ENCODE peak calls at places on chromosomes 12 and 14, in six cellular contexts. L is GM06990, S is heart right ventricle, J is A549, F is DND-41, Q is mucosa of descending colon. G is an unnamed sample.

GRCh38 chr14:39085933-39086332 is 17.1 kb downstream of the SEC23A start:
- DNase-seq in L (no peak), S (no peak), J (no peak), F (no peak), Q (no peak), G (no peak)

GRCh38 chr14:104979758-104980591 is 1.8 kb upstream of the AHNAK2 start:
- DNase-seq in L (no peak), S (peak), J (peak), F (no peak), Q (peak), G (no peak)

GRCh38 chr12:51759175-51759574 is 89.3 kb downstream of the FIGNL2 start:
- DNase-seq in L (no peak), S (no peak), J (no peak), F (no peak), Q (no peak), G (no peak)

GRCh38 chr12:81572411-81572810 is 186.7 kb downstream of the PPFIA2 start:
- DNase-seq in L (no peak), S (no peak), J (no peak), F (no peak), Q (no peak), G (no peak)

GRCh38 chr12:47828967-47829482 is 9.3 kb upstream of the HDAC7 start:
- DNase-seq in L (no peak), S (peak), J (peak), F (no peak), Q (peak), G (no peak)

GRCh38 chr12:56042430-56043203 is 899 bp downstream of the RPS26 start:
- DNase-seq in L (no peak), S (no peak), J (no peak), F (no peak), Q (no peak), G (no peak)

GRCh38 chr12:27434673-27435565 is 11.6 kb upstream of the SMCO2 start:
- DNase-seq in L (peak), S (no peak), J (no peak), F (peak), Q (no peak), G (peak)

GRCh38 chr14:104382361-104383087 is 197.0 kb upstream of the C14orf180 start:
- DNase-seq in L (no peak), S (no peak), J (no peak), F (no peak), Q (peak), G (no peak)

GRCh38 chr14:104215706-104216334 is 77.4 kb downstream of the KIF26A start:
- DNase-seq in L (no peak), S (peak), J (no peak), F (no peak), Q (peak), G (no peak)

GRCh38 chr12:1881301-1881700 is 37.2 kb downstream of the CACNA2D4 start:
- DNase-seq in L (no peak), S (no peak), J (no peak), F (no peak), Q (no peak), G (no peak)

GRCh38 chr12:110750784-110751461 is 8.2 kb upstream of the PPP1CC start:
- DNase-seq in L (no peak), S (no peak), J (no peak), F (no peak), Q (no peak), G (no peak)

GRCh38 chr12:114018669-114019068 is 52.5 kb upstream of the RBM19 start:
- DNase-seq in L (no peak), S (no peak), J (peak), F (no peak), Q (no peak), G (no peak)

GRCh38 chr12:53381739-53382630 is 2.0 kb downstream of the SP1 start:
- DNase-seq in L (peak), S (no peak), J (peak), F (peak), Q (peak), G (peak)

GRCh38 chr12:4107436-4107878 is 166.1 kb upstream of the CCND2 start:
- DNase-seq in L (peak), S (no peak), J (peak), F (peak), Q (no peak), G (peak)

GRCh38 chr14:37587881-37588666 is 7.0 kb downstream of the FOXA1 start:
- DNase-seq in L (no peak), S (no peak), J (peak), F (no peak), Q (peak), G (peak)

GRCh38 chr12:51439330-51439729 is 14.7 kb downstream of the SLC4A8 start:
- DNase-seq in L (no peak), S (no peak), J (no peak), F (peak), Q (no peak), G (no peak)

GRCh38 chr12:109981311-109981710 is 14.9 kb downstream of the GIT2 start:
- DNase-seq in L (no peak), S (no peak), J (no peak), F (no peak), Q (no peak), G (no peak)

GRCh38 chr12:68445836-68446235 is 113.7 kb upstream of the MDM1 start:
- DNase-seq in L (no peak), S (no peak), J (no peak), F (no peak), Q (no peak), G (no peak)

GRCh38 chr14:68018598-68018997 is 199.0 kb downstream of the RAD51B start:
- DNase-seq in L (no peak), S (no peak), J (no peak), F (no peak), Q (no peak), G (no peak)

DNA sequence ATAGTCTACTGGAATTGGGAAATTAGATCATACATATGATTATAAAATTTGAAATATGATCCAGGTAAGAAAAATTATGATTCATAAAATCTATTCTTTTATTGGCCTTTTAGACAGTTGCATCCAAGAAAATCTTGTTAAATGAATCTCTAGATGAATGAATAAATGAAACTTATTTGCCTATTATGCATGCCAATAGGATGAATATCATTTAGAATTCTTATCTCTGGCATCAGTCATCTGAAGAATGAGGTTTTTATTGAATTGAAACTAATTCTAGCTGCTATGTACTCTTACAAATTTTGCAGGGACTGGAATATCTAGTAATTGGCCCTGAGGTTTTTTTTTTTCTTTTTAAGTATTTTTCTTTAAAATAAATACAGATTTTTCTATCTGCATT is 475.5 kb downstream of the NAV3 start:
- DNase-seq in L (no peak), S (no peak), J (no peak), F (no peak), Q (no peak), G (no peak)
- TF ChIP-seq CTCF in L (no peak), S (no peak), J (no peak), F (no peak), Q (no peak), G (no peak)

GRCh38 chr14:35818346-35819115 is 7.6 kb upstream of the BRMS1L start:
- DNase-seq in L (no peak), S (no peak), J (peak), F (peak), Q (no peak), G (peak)
- TF ChIP-seq CTCF in L (peak), S (peak), J (peak), F (peak), Q (peak), G (peak)

DNA sequence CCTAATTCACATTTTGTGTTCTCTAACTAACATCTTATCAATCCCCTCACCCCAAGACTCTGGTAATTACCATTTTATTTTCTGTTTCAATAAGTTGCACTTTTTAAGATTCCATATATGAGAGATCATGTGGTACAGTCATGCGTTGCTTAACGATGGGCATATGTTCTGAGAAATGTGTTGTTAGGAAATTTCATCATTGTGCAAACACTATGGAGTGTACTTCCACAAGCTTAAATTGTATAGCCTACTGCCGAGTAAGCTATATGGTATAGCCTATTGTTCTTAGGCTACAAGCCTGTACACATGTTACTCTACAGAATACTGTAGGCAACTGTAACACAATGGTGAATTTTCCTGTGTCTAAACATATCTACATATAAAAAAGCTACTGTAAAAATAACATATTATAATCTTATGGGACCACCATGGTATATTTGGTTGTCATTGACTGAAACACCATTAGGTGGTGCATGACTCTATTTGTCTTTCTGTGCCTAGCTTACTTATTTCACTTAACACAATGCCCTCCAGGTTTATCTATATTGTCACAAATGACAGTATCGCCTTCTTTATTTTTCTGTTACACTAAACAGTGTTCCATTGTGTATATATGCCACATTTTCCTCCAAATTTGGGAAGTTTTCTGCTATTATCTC is 473.4 kb upstream of the LMO3 start:
- DNase-seq in L (no peak), S (no peak), J (no peak), F (no peak), Q (no peak), G (no peak)
- TF ChIP-seq CTCF in L (no peak), S (no peak), J (peak), F (no peak), Q (no peak), G (no peak)

DNA sequence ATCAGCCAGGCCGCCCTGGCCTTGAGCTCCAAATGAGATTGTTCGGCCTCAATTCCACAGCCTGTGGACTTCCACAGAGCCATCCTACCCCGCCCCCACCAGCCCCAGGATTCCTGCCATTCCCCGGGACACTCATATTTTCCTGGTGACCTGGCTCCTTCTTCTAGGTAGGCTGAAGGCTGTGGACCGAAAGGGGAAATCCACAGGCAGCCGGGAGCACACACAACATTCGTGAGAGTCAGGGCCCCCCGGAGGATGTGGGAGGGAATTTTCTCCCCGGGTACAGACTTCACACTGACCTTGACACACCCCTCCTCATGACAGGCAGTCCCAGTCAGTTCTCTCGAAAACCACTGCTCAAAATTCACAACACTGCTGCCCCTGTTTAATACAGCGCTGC is 39.9 kb downstream of the RIN3 start:
- DNase-seq in L (no peak), S (no peak), J (peak), F (no peak), Q (peak), G (no peak)
- TF ChIP-seq CTCF in L (no peak), S (no peak), J (no peak), F (no peak), Q (no peak), G (no peak)

GRCh38 chr12:90945070-90945649 is 9.8 kb downstream of the CCER1 start:
- DNase-seq in L (no peak), S (no peak), J (peak), F (no peak), Q (no peak), G (peak)
- TF ChIP-seq CTCF in L (peak), S (peak), J (peak), F (peak), Q (no peak), G (peak)

GRCh38 chr14:21093769-21094681 is 4.4 kb downstream of the ZNF219 start:
- DNase-seq in L (no peak), S (no peak), J (no peak), F (no peak), Q (no peak), G (peak)
- TF ChIP-seq CTCF in L (no peak), S (no peak), J (no peak), F (no peak), Q (no peak), G (no peak)

DNA sequence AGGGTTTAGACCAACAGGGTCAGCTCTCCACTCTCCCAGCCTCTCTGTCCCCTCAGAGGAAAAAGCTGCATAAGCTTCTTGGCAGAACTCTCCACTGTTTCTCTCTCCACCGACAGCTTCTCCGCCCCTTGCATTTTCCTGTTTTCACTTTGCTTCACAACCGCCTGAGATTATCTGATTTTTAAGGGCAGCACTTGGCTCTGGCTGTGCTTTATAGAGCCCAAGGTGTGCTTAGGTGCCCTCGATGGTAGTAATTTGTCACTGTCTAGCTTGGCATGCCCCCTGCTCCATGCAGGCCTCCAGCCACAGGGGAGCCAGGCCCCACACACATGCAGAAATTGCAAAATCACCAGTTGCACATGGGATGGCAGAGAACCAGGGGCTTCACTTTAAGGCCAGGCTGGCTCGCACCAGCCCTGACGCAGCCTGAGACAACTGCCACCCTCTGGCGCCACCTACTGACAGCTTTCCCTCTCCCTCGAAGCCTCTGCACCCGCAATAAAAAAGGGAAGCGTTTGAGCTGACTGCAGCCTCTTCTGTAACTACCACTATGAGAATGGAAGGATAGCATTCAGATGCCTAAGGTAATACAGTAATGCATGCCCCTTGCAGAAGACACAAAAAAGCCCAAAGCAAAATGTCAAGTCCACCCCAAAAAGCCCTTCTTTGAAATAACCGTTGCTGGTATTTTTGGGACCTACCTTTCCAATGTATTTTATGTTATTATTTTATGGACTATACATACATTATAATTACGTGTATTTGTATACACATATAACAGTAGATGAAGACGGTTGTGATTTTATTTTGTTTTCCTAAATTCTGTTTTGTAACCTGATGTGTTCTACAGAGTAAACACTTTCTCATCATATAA is 32.0 kb upstream of the RIMBP2 start:
- DNase-seq in L (peak), S (peak), J (peak), F (peak), Q (peak), G (peak)
- TF ChIP-seq CTCF in L (peak), S (peak), J (peak), F (peak), Q (peak), G (peak)

G was measured in GM13977.